ENCODE peak calls at places on chromosomes 1 and 21, in five cellular contexts. I is posterior cingulate gyrus, A is NCI-H1930, Q is NCI-H1105, E is stomach. F is an unnamed sample.

GRCh38 chr21:34603002-34603709 is 11.8 kb downstream of the RCAN1 start:
- DNase-seq in I (peak), A (peak), Q (peak), E (peak), F (no peak)

GRCh38 chr1:169495050-169495740 is 9.5 kb upstream of the SLC19A2 start:
- DNase-seq in I (no peak), A (no peak), Q (no peak), E (no peak), F (no peak)

GRCh38 chr1:79617777-79618176 is 611.2 kb upstream of the ADGRL4 start:
- DNase-seq in I (no peak), A (no peak), Q (no peak), E (no peak), F (no peak)

GRCh38 chr1:238252033-238252802 is 361.5 kb upstream of the ZP4 start:
- DNase-seq in I (peak), A (peak), Q (no peak), E (peak), F (no peak)

GRCh38 chr1:64941466-64942117 is 24.8 kb downstream of the JAK1 start:
- DNase-seq in I (no peak), A (peak), Q (no peak), E (no peak), F (no peak)

GRCh38 chr21:39121600-39122355 is 61.5 kb downstream of the PSMG1 start:
- DNase-seq in I (no peak), A (no peak), Q (no peak), E (no peak), F (no peak)

GRCh38 chr1:186188004-186188539 is 187.0 kb downstream of the TPR start:
- DNase-seq in I (no peak), A (no peak), Q (no peak), E (no peak), F (no peak)

GRCh38 chr1:173823776-173824314 is 628 bp upstream of the DARS2 start:
- DNase-seq in I (no peak), A (no peak), Q (no peak), E (no peak), F (no peak)

GRCh38 chr1:98410082-98410481 is 251.4 kb upstream of the SNX7 start:
- DNase-seq in I (no peak), A (peak), Q (no peak), E (no peak), F (no peak)

GRCh38 chr1:53392460-53392859 is 64.6 kb upstream of the LRP8 start:
- DNase-seq in I (peak), A (no peak), Q (no peak), E (no peak), F (no peak)

GRCh38 chr1:58165073-58165472 is 381.5 kb downstream of the OMA1 start:
- DNase-seq in I (no peak), A (no peak), Q (no peak), E (no peak), F (no peak)

GRCh38 chr1:73755649-73756048 is 442.3 kb downstream of the LRRIQ3 start:
- DNase-seq in I (no peak), A (no peak), Q (no peak), E (no peak), F (no peak)

GRCh38 chr1:31549807-31550620 is 26.3 kb upstream of the TINAGL1 start:
- DNase-seq in I (no peak), A (no peak), Q (no peak), E (no peak), F (no peak)

GRCh38 chr21:43343992-43344886 is 82.7 kb downstream of the SIK1 start:
- DNase-seq in I (no peak), A (no peak), Q (peak), E (peak), F (no peak)

GRCh38 chr1:103371234-103371633 is 154.3 kb upstream of the RNPC3 start:
- DNase-seq in I (no peak), A (no peak), Q (no peak), E (no peak), F (no peak)

GRCh38 chr1:8116892-8117262 is 90.8 kb upstream of the ERRFI1 start:
- DNase-seq in I (no peak), A (no peak), Q (no peak), E (peak), F (no peak)

GRCh38 chr1:50705699-50706098 is 254.4 kb downstream of the FAF1 start:
- DNase-seq in I (no peak), A (no peak), Q (peak), E (no peak), F (no peak)

GRCh38 chr21:38921511-38922215 is 115.9 kb downstream of the ETS2 start:
- DNase-seq in I (no peak), A (no peak), Q (no peak), E (no peak), F (no peak)

GRCh38 chr1:44801491-44802305 is 1.5 kb downstream of the PLK3 start:
- DNase-seq in I (peak), A (no peak), Q (no peak), E (no peak), F (no peak)

GRCh38 chr1:159900755-159901335 is 880 bp upstream of the CFAP45 start:
- DNase-seq in I (no peak), A (no peak), Q (no peak), E (no peak), F (no peak)

GRCh38 chr1:43552813-43553212 is 22.1 kb downstream of the PTPRF start:
- DNase-seq in I (peak), A (no peak), Q (no peak), E (peak), F (no peak)

GRCh38 chr1:230778916-230779590 is 31.9 kb downstream of the CAPN9 start:
- DNase-seq in I (no peak), A (no peak), Q (no peak), E (no peak), F (peak)

GRCh38 chr1:60169206-60169605 is 95.6 kb upstream of the C1orf87 start:
- DNase-seq in I (no peak), A (no peak), Q (no peak), E (no peak), F (no peak)

GRCh38 chr1:63915121-63915520 is 141.3 kb downstream of the ROR1 start:
- DNase-seq in I (no peak), A (no peak), Q (no peak), E (no peak), F (no peak)

GRCh38 chr1:189567890-189568289 is 909.8 kb downstream of the BRINP3 start:
- DNase-seq in I (no peak), A (no peak), Q (peak), E (no peak), F (no peak)

GRCh38 chr1:150566589-150567340 is 12.6 kb downstream of the MCL1 start:
- DNase-seq in I (peak), A (no peak), Q (no peak), E (no peak), F (no peak)

GRCh38 chr1:64983110-64983509 is 16.8 kb upstream of the JAK1 start:
- DNase-seq in I (no peak), A (no peak), Q (no peak), E (no peak), F (no peak)

GRCh38 chr1:184945034-184945433 is 29.3 kb downstream of the NIBAN1 start:
- DNase-seq in I (no peak), A (no peak), Q (no peak), E (no peak), F (no peak)